ENCODE peak calls at places on chromosomes 12 and 14, in seven cellular contexts. One of them, this sample, is unnamed.

GRCh38 chr14:89771251-89771650 is 183.3 kb downstream of the EFCAB11 start:
- DNase-seq in ovary: no peak
- DNase-seq in transverse colon: no peak
- DNase-seq in NB4: no peak
- DNase-seq in Peyer's patch: no peak
- DNase-seq in IMR-90: peak; percentile 87
- DNase-seq in suprapubic skin: no peak
- DNase-seq in this sample: no peak

GRCh38 chr14:79587194-79587593 is 624.1 kb downstream of the DIO2 start:
- DNase-seq in transverse colon: no peak
- DNase-seq in Peyer's patch: no peak
- DNase-seq in ovary: no peak
- DNase-seq in suprapubic skin: no peak
- DNase-seq in NB4: no peak
- DNase-seq in IMR-90: no peak
- DNase-seq in this sample: no peak

GRCh38 chr14:77238996-77239395 is 32.0 kb downstream of the NGB start:
- DNase-seq in suprapubic skin: no peak
- DNase-seq in Peyer's patch: no peak
- DNase-seq in transverse colon: no peak
- DNase-seq in NB4: no peak
- DNase-seq in ovary: no peak
- DNase-seq in IMR-90: no peak
- DNase-seq in this sample: no peak

GRCh38 chr12:115380509-115381120 is 696.6 kb upstream of the TBX3 start:
- DNase-seq in suprapubic skin: no peak
- DNase-seq in NB4: no peak
- DNase-seq in Peyer's patch: no peak
- DNase-seq in transverse colon: no peak
- DNase-seq in IMR-90: no peak
- DNase-seq in ovary: no peak
- DNase-seq in this sample: no peak

GRCh38 chr14:75425443-75425842 is 2.4 kb upstream of the JDP2 start:
- DNase-seq in Peyer's patch: no peak
- DNase-seq in ovary: no peak
- DNase-seq in NB4: no peak
- DNase-seq in transverse colon: no peak
- DNase-seq in suprapubic skin: no peak
- DNase-seq in IMR-90: peak; percentile 17
- DNase-seq in this sample: no peak

GRCh38 chr12:49272790-49273725 is 8.2 kb downstream of the TUBA1C start:
- DNase-seq in NB4: no peak
- DNase-seq in IMR-90: no peak
- DNase-seq in transverse colon: no peak
- DNase-seq in suprapubic skin: no peak
- DNase-seq in Peyer's patch: no peak
- DNase-seq in ovary: no peak
- DNase-seq in this sample: no peak

GRCh38 chr14:104304451-104305351 is 166.3 kb downstream of the KIF26A start:
- DNase-seq in transverse colon: no peak
- DNase-seq in suprapubic skin: no peak
- DNase-seq in IMR-90: no peak
- DNase-seq in Peyer's patch: no peak
- DNase-seq in ovary: no peak
- DNase-seq in NB4: no peak
- DNase-seq in this sample: no peak

GRCh38 chr14:24238123-24238522 is 4.3 kb downstream of the TINF2 start:
- DNase-seq in transverse colon: no peak
- DNase-seq in Peyer's patch: no peak
- DNase-seq in suprapubic skin: no peak
- DNase-seq in IMR-90: no peak
- DNase-seq in NB4: no peak
- DNase-seq in ovary: no peak
- DNase-seq in this sample: no peak

GRCh38 chr14:71175491-71175890 is 268.2 kb downstream of the PCNX1 start:
- DNase-seq in NB4: no peak
- DNase-seq in Peyer's patch: no peak
- DNase-seq in ovary: no peak
- DNase-seq in suprapubic skin: peak; percentile 23
- DNase-seq in transverse colon: no peak
- DNase-seq in IMR-90: no peak
- DNase-seq in this sample: no peak

GRCh38 chr14:64467131-64467530 is 1.8 kb downstream of the AKAP5 start:
- DNase-seq in Peyer's patch: no peak
- DNase-seq in transverse colon: no peak
- DNase-seq in NB4: peak; percentile 17
- DNase-seq in suprapubic skin: no peak
- DNase-seq in ovary: no peak
- DNase-seq in IMR-90: no peak
- DNase-seq in this sample: no peak

GRCh38 chr12:25236190-25236589 is 14.5 kb downstream of the KRAS start:
- DNase-seq in IMR-90: peak; percentile 36
- DNase-seq in ovary: no peak
- DNase-seq in NB4: no peak
- DNase-seq in Peyer's patch: no peak
- DNase-seq in suprapubic skin: no peak
- DNase-seq in transverse colon: no peak
- DNase-seq in this sample: no peak

GRCh38 chr14:64675246-64675645 is 29.0 kb upstream of the PLEKHG3 start:
- DNase-seq in NB4: no peak
- DNase-seq in suprapubic skin: no peak
- DNase-seq in Peyer's patch: no peak
- DNase-seq in transverse colon: peak; percentile 74
- DNase-seq in IMR-90: no peak
- DNase-seq in ovary: no peak
- DNase-seq in this sample: no peak

GRCh38 chr12:93440043-93440835 is 1.5 kb downstream of the UBE2N start:
- DNase-seq in NB4: peak; percentile 32
- DNase-seq in suprapubic skin: no peak
- DNase-seq in ovary: no peak
- DNase-seq in IMR-90: peak; percentile 34
- DNase-seq in transverse colon: no peak
- DNase-seq in Peyer's patch: no peak
- DNase-seq in this sample: no peak

GRCh38 chr14:29518335-29518734 is 409.3 kb downstream of the PRKD1 start:
- DNase-seq in transverse colon: no peak
- DNase-seq in ovary: no peak
- DNase-seq in Peyer's patch: no peak
- DNase-seq in NB4: no peak
- DNase-seq in suprapubic skin: no peak
- DNase-seq in IMR-90: peak; percentile 28
- DNase-seq in this sample: no peak

GRCh38 chr12:111185206-111185888 is 183.5 kb downstream of the PHETA1 start:
- DNase-seq in suprapubic skin: no peak
- DNase-seq in ovary: no peak
- DNase-seq in transverse colon: no peak
- DNase-seq in Peyer's patch: no peak
- DNase-seq in NB4: no peak
- DNase-seq in IMR-90: no peak
- DNase-seq in this sample: no peak

GRCh38 chr14:54674342-54674741 is 107.4 kb downstream of the SAMD4A start:
- DNase-seq in NB4: no peak
- DNase-seq in IMR-90: no peak
- DNase-seq in ovary: no peak
- DNase-seq in suprapubic skin: no peak
- DNase-seq in transverse colon: no peak
- DNase-seq in Peyer's patch: no peak
- DNase-seq in this sample: no peak

GRCh38 chr14:54671537-54671936 is 104.6 kb downstream of the SAMD4A start:
- DNase-seq in Peyer's patch: no peak
- DNase-seq in IMR-90: no peak
- DNase-seq in NB4: no peak
- DNase-seq in transverse colon: no peak
- DNase-seq in suprapubic skin: no peak
- DNase-seq in ovary: no peak
- DNase-seq in this sample: no peak

GRCh38 chr14:54672181-54672580 is 105.3 kb downstream of the SAMD4A start:
- DNase-seq in IMR-90: no peak
- DNase-seq in NB4: no peak
- DNase-seq in Peyer's patch: no peak
- DNase-seq in transverse colon: no peak
- DNase-seq in ovary: no peak
- DNase-seq in suprapubic skin: no peak
- DNase-seq in this sample: no peak

GRCh38 chr14:54673193-54674121 is 106.5 kb downstream of the SAMD4A start:
- DNase-seq in IMR-90: peak; percentile 66
- DNase-seq in NB4: no peak
- DNase-seq in transverse colon: no peak
- DNase-seq in suprapubic skin: no peak
- DNase-seq in Peyer's patch: no peak
- DNase-seq in ovary: no peak
- DNase-seq in this sample: peak; percentile 81

DNA sequence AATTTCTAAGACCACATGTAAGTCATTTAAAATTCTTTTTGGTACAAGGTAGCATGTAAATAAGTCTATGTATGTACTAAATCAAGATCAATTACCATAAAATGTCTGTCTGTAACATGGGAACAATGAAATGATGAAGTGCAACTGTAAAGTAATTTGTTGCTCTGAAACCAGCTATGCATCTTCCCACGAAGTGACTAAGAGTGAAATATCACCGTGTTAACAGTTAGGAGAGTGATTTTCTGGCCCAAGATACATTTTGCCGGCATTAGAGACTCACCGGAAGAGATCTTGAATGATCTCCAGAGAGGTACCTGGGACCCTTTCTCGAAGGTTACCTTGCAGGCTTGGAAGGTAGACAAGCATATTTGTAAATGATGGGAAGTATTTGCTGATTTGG is 105.8 kb downstream of the SAMD4A start:
- DNase-seq in Peyer's patch: no peak
- DNase-seq in suprapubic skin: no peak
- DNase-seq in IMR-90: no peak
- DNase-seq in transverse colon: no peak
- DNase-seq in ovary: no peak
- DNase-seq in NB4: no peak
- DNase-seq in this sample: no peak
- H3K4me3 ChIP-seq in Peyer's patch: no peak overlapping the region
- H3K4me3 ChIP-seq in suprapubic skin: no peak overlapping the region
- H3K4me3 ChIP-seq in IMR-90: no peak overlapping the region
- H3K4me3 ChIP-seq in transverse colon: no peak overlapping the region
- H3K4me3 ChIP-seq in ovary: no peak overlapping the region
- H3K4me3 ChIP-seq in NB4: no peak overlapping the region
- H3K4me3 ChIP-seq in this sample: no peak overlapping the region

DNA sequence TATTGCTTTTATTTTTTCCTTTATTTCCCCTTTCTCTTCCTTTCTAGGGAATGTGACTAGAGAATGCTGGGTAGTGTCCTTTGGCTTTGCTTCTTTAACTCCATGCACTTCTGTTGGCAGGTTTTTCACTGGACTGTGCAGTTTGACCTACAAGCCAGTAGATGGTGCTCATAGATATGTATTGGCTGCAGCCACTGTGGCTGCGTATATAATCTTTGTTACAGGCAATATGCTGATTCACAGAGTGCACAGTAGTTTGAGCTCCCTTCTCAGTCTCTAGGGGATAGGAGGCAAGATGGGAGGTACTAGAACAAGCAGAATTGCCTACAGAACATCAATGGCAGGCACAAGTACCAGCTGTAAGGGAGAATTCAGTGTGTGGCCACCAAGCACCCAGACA is 503.5 kb downstream of the LRFN5 start:
- DNase-seq in ovary: no peak
- DNase-seq in suprapubic skin: no peak
- DNase-seq in IMR-90: peak; percentile 71
- DNase-seq in Peyer's patch: no peak
- DNase-seq in NB4: peak; percentile 42
- DNase-seq in transverse colon: no peak
- DNase-seq in this sample: no peak
- TF ChIP-seq CTCF in ovary: no peak
- TF ChIP-seq CTCF in suprapubic skin: no peak
- TF ChIP-seq CTCF in IMR-90: peak; percentile 82
- TF ChIP-seq CTCF in Peyer's patch: peak; percentile 18
- TF ChIP-seq CTCF in NB4: peak; percentile 49
- TF ChIP-seq CTCF in transverse colon: no peak
- TF ChIP-seq CTCF in this sample: no peak

GRCh38 chr12:47818382-47818700 is 1.4 kb downstream of the HDAC7 start:
- DNase-seq in suprapubic skin: no peak
- DNase-seq in transverse colon: peak; percentile 26
- DNase-seq in ovary: no peak
- DNase-seq in IMR-90: peak; percentile 43
- DNase-seq in NB4: peak; percentile 35
- DNase-seq in Peyer's patch: no peak
- DNase-seq in this sample: no peak

GRCh38 chr12:47818007-47818376 is 1.7 kb downstream of the HDAC7 start:
- DNase-seq in IMR-90: no peak
- DNase-seq in suprapubic skin: no peak
- DNase-seq in ovary: no peak
- DNase-seq in Peyer's patch: peak; percentile 42
- DNase-seq in transverse colon: no peak
- DNase-seq in NB4: no peak
- DNase-seq in this sample: no peak

GRCh38 chr12:47819544-47819901 is 180 bp downstream of the HDAC7 start:
- DNase-seq in ovary: no peak
- DNase-seq in IMR-90: no peak
- DNase-seq in suprapubic skin: no peak
- DNase-seq in Peyer's patch: no peak
- DNase-seq in transverse colon: no peak
- DNase-seq in NB4: no peak
- DNase-seq in this sample: no peak

GRCh38 chr12:47819902-47820630 is at the start of gene HDAC7:
- DNase-seq in transverse colon: peak; percentile 85
- DNase-seq in NB4: peak; percentile 86
- DNase-seq in IMR-90: peak; percentile 72
- DNase-seq in Peyer's patch: peak; percentile 82
- DNase-seq in suprapubic skin: peak; percentile 95
- DNase-seq in ovary: peak; percentile 91
- DNase-seq in this sample: peak; percentile 86

DNA sequence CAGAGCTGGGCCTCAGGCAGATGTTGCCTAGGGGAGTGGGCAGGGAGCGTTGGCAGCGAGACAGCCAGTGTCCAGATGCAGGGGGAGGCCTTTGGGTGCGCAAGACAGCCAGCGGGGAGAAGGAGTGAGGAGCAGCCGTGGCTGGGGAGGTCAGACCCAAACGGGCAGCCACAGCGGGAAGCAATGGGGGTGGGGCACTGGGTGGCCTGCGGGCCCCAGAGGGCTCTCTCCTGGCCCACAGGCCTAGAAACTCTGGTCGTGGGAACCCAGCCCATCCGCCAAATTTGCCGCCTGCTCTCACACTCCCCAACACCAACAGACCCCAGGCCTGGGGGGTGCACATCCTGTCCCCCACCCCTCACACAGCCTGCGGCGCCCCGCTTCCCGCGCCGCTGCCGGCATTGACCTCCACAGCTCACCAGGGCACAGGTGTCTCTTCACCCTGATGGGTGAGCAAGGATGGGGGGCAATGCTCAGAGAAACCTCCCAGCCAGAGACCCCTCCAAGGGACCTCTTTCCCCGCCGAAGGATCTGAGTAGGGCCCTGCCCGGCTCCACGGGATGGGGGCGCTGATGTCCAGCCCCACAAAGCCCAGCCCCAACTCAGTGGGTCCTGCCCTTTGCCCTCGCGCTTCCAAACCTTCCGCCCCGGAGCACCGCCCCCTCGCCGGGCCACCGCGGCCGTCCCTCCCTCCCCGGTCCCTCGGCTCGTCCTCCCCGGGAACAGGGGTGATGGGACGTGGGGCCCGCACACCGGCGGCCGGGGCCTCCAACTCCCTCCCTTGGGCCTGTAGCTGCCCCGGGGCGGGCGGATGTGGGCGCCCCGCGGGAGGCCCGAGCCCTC is 781 bp downstream of the HDAC7 start:
- DNase-seq in IMR-90: no peak
- DNase-seq in suprapubic skin: peak; percentile 88
- DNase-seq in transverse colon: peak; percentile 77
- DNase-seq in NB4: peak; percentile 69
- DNase-seq in ovary: peak; percentile 83
- DNase-seq in Peyer's patch: peak; percentile 74
- DNase-seq in this sample: peak; percentile 95
- TF ChIP-seq POLR2A in IMR-90: no peak
- TF ChIP-seq POLR2A in suprapubic skin: no peak
- TF ChIP-seq POLR2A in transverse colon: peak; percentile 14
- TF ChIP-seq POLR2A in NB4: peak; percentile 52
- TF ChIP-seq POLR2A in ovary: peak; percentile 23
- TF ChIP-seq POLR2A in Peyer's patch: peak; percentile 23
- TF ChIP-seq POLR2A in this sample: no peak

GRCh38 chr12:55703288-55703687 is 4.4 kb downstream of the ITGA7 start:
- DNase-seq in transverse colon: no peak
- DNase-seq in NB4: no peak
- DNase-seq in suprapubic skin: no peak
- DNase-seq in IMR-90: no peak
- DNase-seq in ovary: no peak
- DNase-seq in Peyer's patch: no peak
- DNase-seq in this sample: no peak
- H3K4me3 ChIP-seq in transverse colon: no peak overlapping the region
- H3K4me3 ChIP-seq in NB4: no peak overlapping the region
- H3K4me3 ChIP-seq in suprapubic skin: no peak overlapping the region
- H3K4me3 ChIP-seq in IMR-90: no peak overlapping the region
- H3K4me3 ChIP-seq in ovary: no peak overlapping the region
- H3K4me3 ChIP-seq in Peyer's patch: no peak overlapping the region
- H3K4me3 ChIP-seq in this sample: no peak overlapping the region